ENCODE peak calls at places on chromosome 20, in six cellular contexts. I, G, V, U, E and W are unnamed samples.

GRCh38 chr20:38272398-38272797 is 11.9 kb upstream of the KIAA1755 start:
- DNase-seq in I (no peak), G (no peak), V (no peak), U (no peak), E (no peak), W (no peak)

GRCh38 chr20:61990484-61990883 is 75.2 kb downstream of the TAF4 start:
- DNase-seq in I (no peak), G (no peak), V (no peak), U (no peak), E (no peak), W (no peak)

GRCh38 chr20:47318596-47319516 is 37.6 kb downstream of the ZMYND8 start:
- DNase-seq in I (peak), G (peak), V (peak), U (peak), E (no peak), W (no peak)

GRCh38 chr20:56111951-56112730 is 106.8 kb upstream of the CBLN4 start:
- DNase-seq in I (no peak), G (no peak), V (no peak), U (no peak), E (no peak), W (no peak)

GRCh38 chr20:8805737-8806442 is 263.0 kb upstream of the PLCB4 start:
- DNase-seq in I (no peak), G (no peak), V (no peak), U (no peak), E (no peak), W (no peak)

GRCh38 chr20:58139849-58140786 is 88.3 kb downstream of the ANKRD60 start:
- DNase-seq in I (no peak), G (no peak), V (no peak), U (no peak), E (no peak), W (no peak)

GRCh38 chr20:3595541-3595940 is 67.7 kb downstream of the GFRA4 start:
- DNase-seq in I (no peak), G (no peak), V (no peak), U (no peak), E (no peak), W (no peak)

GRCh38 chr20:2114106-2114505 is 12.5 kb downstream of the STK35 start:
- DNase-seq in I (no peak), G (no peak), V (no peak), U (no peak), E (no peak), W (no peak)

GRCh38 chr20:409697-410559 is 1.8 kb downstream of the RBCK1 start:
- DNase-seq in I (no peak), G (no peak), V (peak), U (no peak), E (no peak), W (no peak)

GRCh38 chr20:37932919-37933318 is 30.0 kb downstream of the VSTM2L start:
- DNase-seq in I (no peak), G (no peak), V (no peak), U (no peak), E (no peak), W (no peak)

GRCh38 chr20:35854697-35855434 is 83.1 kb downstream of the PHF20 start:
- DNase-seq in I (no peak), G (no peak), V (no peak), U (no peak), E (no peak), W (no peak)

GRCh38 chr20:44973053-44973452 is 6.7 kb downstream of the STK4 start:
- DNase-seq in I (no peak), G (no peak), V (no peak), U (no peak), E (no peak), W (no peak)

GRCh38 chr20:12965880-12966270 is 42.9 kb upstream of the SPTLC3 start:
- DNase-seq in I (no peak), G (no peak), V (no peak), U (no peak), E (no peak), W (no peak)

GRCh38 chr20:32902456-32903420 is 44.0 kb downstream of the EFCAB8 start:
- DNase-seq in I (peak), G (peak), V (peak), U (peak), E (peak), W (no peak)

GRCh38 chr20:52824494-52825216 is 147.5 kb upstream of the TSHZ2 start:
- DNase-seq in I (no peak), G (no peak), V (no peak), U (no peak), E (no peak), W (no peak)

GRCh38 chr20:17298169-17298568 is 71.3 kb downstream of the PCSK2 start:
- DNase-seq in I (no peak), G (no peak), V (no peak), U (no peak), E (no peak), W (no peak)

GRCh38 chr20:32971703-32972161 is 32.5 kb downstream of the SUN5 start:
- DNase-seq in I (no peak), G (peak), V (no peak), U (no peak), E (no peak), W (no peak)

GRCh38 chr20:57627972-57628650 is 7.9 kb upstream of the ZBP1 start:
- DNase-seq in I (no peak), G (no peak), V (no peak), U (peak), E (no peak), W (peak)

GRCh38 chr20:48238326-48238725 is 453.0 kb upstream of the SULF2 start:
- DNase-seq in I (no peak), G (no peak), V (no peak), U (no peak), E (no peak), W (no peak)